ENCODE peak calls at places on chromosome 14, in eight cellular contexts. One of them, this sample, is unnamed.

GRCh38 chr14:53409289-53409688 is 256.2 kb upstream of the DDHD1 start:
- DNase-seq in fibroblast of lung: no peak
- DNase-seq in CD8-positive, alpha-beta T cell: no peak
- DNase-seq in GM23338: no peak
- DNase-seq in IMR-90: no peak
- DNase-seq in effector memory CD4-positive, alpha-beta T cell: no peak
- DNase-seq in stomach: no peak
- DNase-seq in uterus: no peak
- DNase-seq in this sample: no peak

GRCh38 chr14:96261772-96262485 is 5.9 kb downstream of the BDKRB1 start:
- DNase-seq in stomach: no peak
- DNase-seq in IMR-90: peak; percentile 26
- DNase-seq in CD8-positive, alpha-beta T cell: no peak
- DNase-seq in effector memory CD4-positive, alpha-beta T cell: no peak
- DNase-seq in fibroblast of lung: no peak
- DNase-seq in GM23338: no peak
- DNase-seq in uterus: no peak
- DNase-seq in this sample: no peak

GRCh38 chr14:66490143-66491111 is 4.3 kb downstream of the CCDC196 start:
- DNase-seq in GM23338: no peak
- DNase-seq in uterus: no peak
- DNase-seq in effector memory CD4-positive, alpha-beta T cell: no peak
- DNase-seq in stomach: no peak
- DNase-seq in fibroblast of lung: no peak
- DNase-seq in CD8-positive, alpha-beta T cell: no peak
- DNase-seq in IMR-90: no peak
- DNase-seq in this sample: no peak

GRCh38 chr14:99374964-99375363 is 103.0 kb upstream of the BCL11B start:
- DNase-seq in uterus: no peak
- DNase-seq in GM23338: no peak
- DNase-seq in IMR-90: no peak
- DNase-seq in fibroblast of lung: no peak
- DNase-seq in CD8-positive, alpha-beta T cell: no peak
- DNase-seq in stomach: no peak
- DNase-seq in effector memory CD4-positive, alpha-beta T cell: no peak
- DNase-seq in this sample: no peak

GRCh38 chr14:72737560-72737943 is 156.3 kb downstream of the DPF3 start:
- DNase-seq in CD8-positive, alpha-beta T cell: no peak
- DNase-seq in GM23338: no peak
- DNase-seq in IMR-90: no peak
- DNase-seq in fibroblast of lung: no peak
- DNase-seq in stomach: no peak
- DNase-seq in uterus: no peak
- DNase-seq in effector memory CD4-positive, alpha-beta T cell: no peak
- DNase-seq in this sample: no peak

GRCh38 chr14:72615511-72616121 is 278.3 kb downstream of the DPF3 start:
- DNase-seq in effector memory CD4-positive, alpha-beta T cell: no peak
- DNase-seq in IMR-90: peak; percentile 47
- DNase-seq in fibroblast of lung: peak; percentile 26
- DNase-seq in uterus: no peak
- DNase-seq in stomach: no peak
- DNase-seq in CD8-positive, alpha-beta T cell: no peak
- DNase-seq in GM23338: no peak
- DNase-seq in this sample: peak; percentile 67

GRCh38 chr14:90715993-90716392 is 100.2 kb downstream of the TTC7B start:
- DNase-seq in effector memory CD4-positive, alpha-beta T cell: no peak
- DNase-seq in fibroblast of lung: no peak
- DNase-seq in uterus: no peak
- DNase-seq in stomach: no peak
- DNase-seq in CD8-positive, alpha-beta T cell: no peak
- DNase-seq in GM23338: no peak
- DNase-seq in IMR-90: no peak
- DNase-seq in this sample: no peak

GRCh38 chr14:57575482-57575881 is 81.8 kb upstream of the CCDC198 start:
- DNase-seq in uterus: no peak
- DNase-seq in GM23338: no peak
- DNase-seq in fibroblast of lung: no peak
- DNase-seq in CD8-positive, alpha-beta T cell: no peak
- DNase-seq in effector memory CD4-positive, alpha-beta T cell: no peak
- DNase-seq in stomach: no peak
- DNase-seq in IMR-90: no peak
- DNase-seq in this sample: no peak

GRCh38 chr14:53796734-53797133 is 159.9 kb downstream of the BMP4 start:
- DNase-seq in stomach: no peak
- DNase-seq in uterus: no peak
- DNase-seq in IMR-90: no peak
- DNase-seq in GM23338: no peak
- DNase-seq in CD8-positive, alpha-beta T cell: no peak
- DNase-seq in fibroblast of lung: no peak
- DNase-seq in effector memory CD4-positive, alpha-beta T cell: no peak
- DNase-seq in this sample: no peak

GRCh38 chr14:79040742-79041249 is 870.6 kb downstream of the NRXN3 start:
- DNase-seq in fibroblast of lung: no peak
- DNase-seq in CD8-positive, alpha-beta T cell: no peak
- DNase-seq in stomach: no peak
- DNase-seq in IMR-90: no peak
- DNase-seq in GM23338: no peak
- DNase-seq in effector memory CD4-positive, alpha-beta T cell: no peak
- DNase-seq in uterus: no peak
- DNase-seq in this sample: no peak
- H3K27ac ChIP-seq in fibroblast of lung: no peak overlapping the region
- H3K27ac ChIP-seq in CD8-positive, alpha-beta T cell: no peak overlapping the region
- H3K27ac ChIP-seq in stomach: no peak overlapping the region
- H3K27ac ChIP-seq in IMR-90: no peak overlapping the region
- H3K27ac ChIP-seq in GM23338: no peak overlapping the region
- H3K27ac ChIP-seq in effector memory CD4-positive, alpha-beta T cell: no peak overlapping the region
- H3K27ac ChIP-seq in uterus: no peak overlapping the region
- H3K27ac ChIP-seq in this sample: no peak overlapping the region

DNA sequence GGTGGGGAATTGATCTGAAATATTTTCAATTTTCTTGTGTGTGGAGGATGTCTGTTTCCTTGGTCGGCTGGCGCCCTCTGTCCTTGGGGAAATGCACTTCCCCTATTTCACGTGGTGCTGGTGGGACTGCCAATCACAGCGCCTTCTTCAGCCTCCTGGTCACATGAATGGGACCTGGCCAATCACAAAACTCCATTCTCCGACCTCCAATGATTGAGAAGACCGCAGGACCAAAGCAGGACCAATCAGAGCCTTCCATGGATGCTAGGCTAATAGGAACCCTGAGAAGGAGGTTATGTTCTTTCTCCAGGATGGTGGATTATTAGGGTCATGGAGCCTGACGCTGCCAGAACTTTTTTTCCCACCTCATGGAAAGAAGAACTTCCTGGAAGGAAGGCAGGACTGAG is 188.7 kb downstream of the TTC8 start:
- DNase-seq in IMR-90: peak; percentile 11
- DNase-seq in fibroblast of lung: peak; percentile 44
- DNase-seq in CD8-positive, alpha-beta T cell: no peak
- DNase-seq in GM23338: peak; percentile 84
- DNase-seq in stomach: peak; percentile 44
- DNase-seq in uterus: no peak
- DNase-seq in effector memory CD4-positive, alpha-beta T cell: no peak
- DNase-seq in this sample: no peak
- H3K4me3 ChIP-seq in IMR-90: no peak overlapping the region
- H3K4me3 ChIP-seq in fibroblast of lung: no peak overlapping the region
- H3K4me3 ChIP-seq in CD8-positive, alpha-beta T cell: no peak overlapping the region
- H3K4me3 ChIP-seq in GM23338: no peak overlapping the region
- H3K4me3 ChIP-seq in stomach: no peak overlapping the region
- H3K4me3 ChIP-seq in uterus: no peak overlapping the region
- H3K4me3 ChIP-seq in effector memory CD4-positive, alpha-beta T cell: no peak overlapping the region
- H3K4me3 ChIP-seq in this sample: no peak overlapping the region

DNA sequence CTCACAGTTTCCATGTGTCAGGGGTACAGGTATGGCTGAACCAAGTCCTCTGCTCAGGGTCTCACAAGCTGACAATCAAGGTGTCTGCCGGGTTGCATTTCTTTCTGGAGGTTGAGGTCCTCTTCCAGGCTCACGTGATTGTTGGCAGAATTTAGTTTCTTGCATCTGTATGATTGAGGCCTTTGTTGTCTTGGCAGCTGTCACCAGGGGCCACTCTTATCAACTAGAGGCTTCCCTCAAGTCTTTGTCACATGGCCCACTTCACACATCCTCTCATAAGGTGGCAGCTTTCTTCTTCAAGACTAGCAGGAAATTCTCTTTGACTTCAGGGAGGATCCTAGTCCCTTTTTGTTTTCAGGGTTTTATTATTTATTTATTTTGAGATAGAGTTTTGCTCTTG is 46.0 kb upstream of the FOS start:
- DNase-seq in GM23338: no peak
- DNase-seq in CD8-positive, alpha-beta T cell: peak; percentile 71
- DNase-seq in IMR-90: no peak
- DNase-seq in stomach: no peak
- DNase-seq in effector memory CD4-positive, alpha-beta T cell: peak; percentile 39
- DNase-seq in uterus: no peak
- DNase-seq in fibroblast of lung: no peak
- DNase-seq in this sample: no peak
- H3K27ac ChIP-seq in GM23338: no peak overlapping the region
- H3K27ac ChIP-seq in CD8-positive, alpha-beta T cell: peak overlapping the region; percentile 33
- H3K27ac ChIP-seq in IMR-90: no peak overlapping the region
- H3K27ac ChIP-seq in stomach: no peak overlapping the region
- H3K27ac ChIP-seq in effector memory CD4-positive, alpha-beta T cell: peak overlapping the region; percentile 38
- H3K27ac ChIP-seq in uterus: no peak overlapping the region
- H3K27ac ChIP-seq in fibroblast of lung: no peak overlapping the region
- H3K27ac ChIP-seq in this sample: no peak overlapping the region

GRCh38 chr14:24164591-24164991 is 3.5 kb downstream of the IRF9 start:
- DNase-seq in IMR-90: no peak
- DNase-seq in effector memory CD4-positive, alpha-beta T cell: no peak
- DNase-seq in stomach: no peak
- DNase-seq in uterus: no peak
- DNase-seq in fibroblast of lung: no peak
- DNase-seq in CD8-positive, alpha-beta T cell: no peak
- DNase-seq in GM23338: no peak
- DNase-seq in this sample: no peak
- H3K4me3 ChIP-seq in IMR-90: no peak overlapping the region
- H3K4me3 ChIP-seq in effector memory CD4-positive, alpha-beta T cell: no peak overlapping the region
- H3K4me3 ChIP-seq in stomach: no peak overlapping the region
- H3K4me3 ChIP-seq in uterus: no peak overlapping the region
- H3K4me3 ChIP-seq in fibroblast of lung: no peak overlapping the region
- H3K4me3 ChIP-seq in CD8-positive, alpha-beta T cell: no peak overlapping the region
- H3K4me3 ChIP-seq in GM23338: no peak overlapping the region
- H3K4me3 ChIP-seq in this sample: no peak overlapping the region

GRCh38 chr14:103146141-103146709 is 23.0 kb downstream of the TNFAIP2 start:
- DNase-seq in effector memory CD4-positive, alpha-beta T cell: no peak
- DNase-seq in CD8-positive, alpha-beta T cell: no peak
- DNase-seq in GM23338: no peak
- DNase-seq in fibroblast of lung: no peak
- DNase-seq in stomach: no peak
- DNase-seq in uterus: no peak
- DNase-seq in IMR-90: no peak
- DNase-seq in this sample: no peak

GRCh38 chr14:103144085-103144484 is 20.8 kb downstream of the TNFAIP2 start:
- DNase-seq in uterus: no peak
- DNase-seq in IMR-90: peak; percentile 56
- DNase-seq in GM23338: no peak
- DNase-seq in fibroblast of lung: peak; percentile 50
- DNase-seq in effector memory CD4-positive, alpha-beta T cell: no peak
- DNase-seq in stomach: no peak
- DNase-seq in CD8-positive, alpha-beta T cell: no peak
- DNase-seq in this sample: no peak

GRCh38 chr14:103149847-103150246 is 26.6 kb downstream of the TNFAIP2 start:
- DNase-seq in CD8-positive, alpha-beta T cell: no peak
- DNase-seq in IMR-90: no peak
- DNase-seq in effector memory CD4-positive, alpha-beta T cell: no peak
- DNase-seq in fibroblast of lung: no peak
- DNase-seq in stomach: no peak
- DNase-seq in uterus: no peak
- DNase-seq in GM23338: no peak
- DNase-seq in this sample: no peak

GRCh38 chr14:103151270-103151933 is 28.1 kb downstream of the TNFAIP2 start:
- DNase-seq in effector memory CD4-positive, alpha-beta T cell: no peak
- DNase-seq in GM23338: no peak
- DNase-seq in uterus: no peak
- DNase-seq in IMR-90: no peak
- DNase-seq in CD8-positive, alpha-beta T cell: no peak
- DNase-seq in stomach: no peak
- DNase-seq in fibroblast of lung: no peak
- DNase-seq in this sample: no peak

GRCh38 chr14:103149351-103149750 is 26.1 kb downstream of the TNFAIP2 start:
- DNase-seq in effector memory CD4-positive, alpha-beta T cell: no peak
- DNase-seq in IMR-90: no peak
- DNase-seq in stomach: no peak
- DNase-seq in GM23338: no peak
- DNase-seq in CD8-positive, alpha-beta T cell: no peak
- DNase-seq in fibroblast of lung: no peak
- DNase-seq in uterus: no peak
- DNase-seq in this sample: no peak
- H3K27ac ChIP-seq in effector memory CD4-positive, alpha-beta T cell: no peak overlapping the region
- H3K27ac ChIP-seq in IMR-90: no peak overlapping the region
- H3K27ac ChIP-seq in stomach: no peak overlapping the region
- H3K27ac ChIP-seq in GM23338: no peak overlapping the region
- H3K27ac ChIP-seq in CD8-positive, alpha-beta T cell: no peak overlapping the region
- H3K27ac ChIP-seq in fibroblast of lung: no peak overlapping the region
- H3K27ac ChIP-seq in uterus: no peak overlapping the region
- H3K27ac ChIP-seq in this sample: no peak overlapping the region

GRCh38 chr14:61152851-61153364 is 128.2 kb downstream of the TMEM30B start:
- DNase-seq in uterus: no peak
- DNase-seq in GM23338: no peak
- DNase-seq in effector memory CD4-positive, alpha-beta T cell: no peak
- DNase-seq in fibroblast of lung: peak; percentile 40
- DNase-seq in IMR-90: peak; percentile 72
- DNase-seq in stomach: no peak
- DNase-seq in CD8-positive, alpha-beta T cell: no peak
- DNase-seq in this sample: no peak
- H3K4me3 ChIP-seq in uterus: no peak overlapping the region
- H3K4me3 ChIP-seq in GM23338: no peak overlapping the region
- H3K4me3 ChIP-seq in effector memory CD4-positive, alpha-beta T cell: no peak overlapping the region
- H3K4me3 ChIP-seq in fibroblast of lung: no peak overlapping the region
- H3K4me3 ChIP-seq in IMR-90: no peak overlapping the region
- H3K4me3 ChIP-seq in stomach: no peak overlapping the region
- H3K4me3 ChIP-seq in CD8-positive, alpha-beta T cell: no peak overlapping the region
- H3K4me3 ChIP-seq in this sample: no peak overlapping the region

DNA sequence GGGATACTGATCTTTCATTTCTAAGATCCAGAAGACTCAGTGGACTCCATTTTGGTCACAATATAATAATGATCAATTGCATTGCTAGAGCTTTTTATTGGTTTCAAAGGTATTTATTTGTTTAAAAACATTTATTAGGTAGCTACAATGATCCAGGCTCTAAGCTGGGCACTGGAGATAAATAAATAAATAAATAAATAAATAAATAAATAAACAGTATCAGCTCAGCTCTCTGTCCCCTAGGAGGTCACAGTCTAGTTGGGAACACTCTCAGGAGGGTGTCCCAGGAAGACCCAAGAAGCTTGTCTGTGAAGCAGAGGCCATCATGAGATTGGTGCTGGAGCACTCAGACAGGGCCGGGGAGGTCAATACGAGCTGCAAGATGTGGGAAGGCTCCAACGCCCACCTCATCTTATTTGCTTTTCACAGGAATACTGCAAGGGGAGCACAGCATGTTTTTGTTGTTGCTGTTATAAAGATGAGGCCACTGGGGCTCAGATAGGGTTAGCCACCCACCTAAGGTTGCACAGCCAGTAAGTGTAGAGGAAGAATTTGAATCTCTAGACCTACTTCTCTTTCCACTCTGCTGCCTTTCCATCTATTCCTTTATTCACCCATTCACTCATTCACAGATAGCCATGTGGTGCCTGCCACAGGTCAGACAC is 15.5 kb downstream of the ASB2 start:
- DNase-seq in CD8-positive, alpha-beta T cell: no peak
- DNase-seq in IMR-90: no peak
- DNase-seq in uterus: no peak
- DNase-seq in fibroblast of lung: no peak
- DNase-seq in stomach: no peak
- DNase-seq in effector memory CD4-positive, alpha-beta T cell: no peak
- DNase-seq in GM23338: no peak
- DNase-seq in this sample: no peak
- H3K27ac ChIP-seq in CD8-positive, alpha-beta T cell: no peak overlapping the region
- H3K27ac ChIP-seq in IMR-90: no peak overlapping the region
- H3K27ac ChIP-seq in uterus: no peak overlapping the region
- H3K27ac ChIP-seq in fibroblast of lung: no peak overlapping the region
- H3K27ac ChIP-seq in stomach: peak overlapping the region; percentile 78
- H3K27ac ChIP-seq in effector memory CD4-positive, alpha-beta T cell: no peak overlapping the region
- H3K27ac ChIP-seq in GM23338: no peak overlapping the region
- H3K27ac ChIP-seq in this sample: no peak overlapping the region

GRCh38 chr14:35535794-35536112 is 1.8 kb downstream of the INSM2 start:
- DNase-seq in stomach: no peak
- DNase-seq in GM23338: no peak
- DNase-seq in IMR-90: no peak
- DNase-seq in uterus: no peak
- DNase-seq in CD8-positive, alpha-beta T cell: peak; percentile 12
- DNase-seq in fibroblast of lung: no peak
- DNase-seq in effector memory CD4-positive, alpha-beta T cell: no peak
- DNase-seq in this sample: no peak
- H3K4me3 ChIP-seq in stomach: peak overlapping the region; percentile 78
- H3K4me3 ChIP-seq in GM23338: peak overlapping the region; percentile 80
- H3K4me3 ChIP-seq in IMR-90: no peak overlapping the region
- H3K4me3 ChIP-seq in uterus: no peak overlapping the region
- H3K4me3 ChIP-seq in CD8-positive, alpha-beta T cell: no peak overlapping the region
- H3K4me3 ChIP-seq in fibroblast of lung: no peak overlapping the region
- H3K4me3 ChIP-seq in effector memory CD4-positive, alpha-beta T cell: no peak overlapping the region
- H3K4me3 ChIP-seq in this sample: no peak overlapping the region